ENCODE peak calls at places on chromosomes 12 and 14, in seven cellular contexts. D, O, R, G, W, V and Q are unnamed samples.

GRCh38 chr14:64693766-64694165 is 10.5 kb upstream of the PLEKHG3 start:
- DNase-seq in D (no peak), O (no peak), R (no peak), G (no peak), W (no peak), V (no peak), Q (no peak)

GRCh38 chr12:124804011-124804621 is 59.5 kb downstream of the SCARB1 start:
- DNase-seq in D (peak; percentile 78), O (peak; percentile 78), R (peak; percentile 58), G (peak; percentile 63), W (no peak), V (peak; percentile 75), Q (peak; percentile 77)

GRCh38 chr12:116145451-116145850 is 132.0 kb downstream of the MED13L start:
- DNase-seq in D (no peak), O (no peak), R (no peak), G (no peak), W (no peak), V (no peak), Q (no peak)

GRCh38 chr12:45547132-45547531 is 182.4 kb upstream of the ARID2 start:
- DNase-seq in D (no peak), O (no peak), R (no peak), G (no peak), W (no peak), V (no peak), Q (no peak)

GRCh38 chr12:92784795-92785562 is 82.2 kb downstream of the PLEKHG7 start:
- DNase-seq in D (peak; percentile 38), O (peak; percentile 67), R (peak; percentile 67), G (peak; percentile 85), W (no peak), V (no peak), Q (no peak)

GRCh38 chr12:57727758-57728395 is 10.7 kb downstream of the AGAP2 start:
- DNase-seq in D (no peak), O (no peak), R (no peak), G (no peak), W (no peak), V (no peak), Q (no peak)

GRCh38 chr12:51103977-51104376 is 20.6 kb upstream of the CSRNP2 start:
- DNase-seq in D (no peak), O (no peak), R (no peak), G (no peak), W (no peak), V (no peak), Q (no peak)

GRCh38 chr12:114123108-114123507 is 157.0 kb upstream of the RBM19 start:
- DNase-seq in D (no peak), O (no peak), R (no peak), G (no peak), W (no peak), V (no peak), Q (no peak)

GRCh38 chr12:24760606-24761378 is 188.1 kb downstream of the BCAT1 start:
- DNase-seq in D (no peak), O (no peak), R (no peak), G (no peak), W (no peak), V (no peak), Q (no peak)

GRCh38 chr12:97556201-97556824 is 93.7 kb downstream of the RMST start:
- DNase-seq in D (peak; percentile 33), O (no peak), R (no peak), G (peak; percentile 77), W (no peak), V (peak; percentile 33), Q (no peak)

GRCh38 chr12:189622-189962 is 24.4 kb downstream of the SLC6A12 start:
- DNase-seq in D (no peak), O (no peak), R (no peak), G (no peak), W (no peak), V (no peak), Q (no peak)
- TF ChIP-seq EP300 in D (no peak), O (no peak), R (no peak), G (no peak), W (no peak), V (no peak), Q (no peak)

GRCh38 chr14:92651106-92651792 is 97.2 kb downstream of the LGMN start:
- DNase-seq in D (no peak), O (no peak), R (no peak), G (no peak), W (peak; percentile 57), V (peak; percentile 55), Q (no peak)
- TF ChIP-seq EP300 in D (no peak), O (no peak), R (no peak), G (no peak), W (no peak), V (no peak), Q (no peak)

DNA sequence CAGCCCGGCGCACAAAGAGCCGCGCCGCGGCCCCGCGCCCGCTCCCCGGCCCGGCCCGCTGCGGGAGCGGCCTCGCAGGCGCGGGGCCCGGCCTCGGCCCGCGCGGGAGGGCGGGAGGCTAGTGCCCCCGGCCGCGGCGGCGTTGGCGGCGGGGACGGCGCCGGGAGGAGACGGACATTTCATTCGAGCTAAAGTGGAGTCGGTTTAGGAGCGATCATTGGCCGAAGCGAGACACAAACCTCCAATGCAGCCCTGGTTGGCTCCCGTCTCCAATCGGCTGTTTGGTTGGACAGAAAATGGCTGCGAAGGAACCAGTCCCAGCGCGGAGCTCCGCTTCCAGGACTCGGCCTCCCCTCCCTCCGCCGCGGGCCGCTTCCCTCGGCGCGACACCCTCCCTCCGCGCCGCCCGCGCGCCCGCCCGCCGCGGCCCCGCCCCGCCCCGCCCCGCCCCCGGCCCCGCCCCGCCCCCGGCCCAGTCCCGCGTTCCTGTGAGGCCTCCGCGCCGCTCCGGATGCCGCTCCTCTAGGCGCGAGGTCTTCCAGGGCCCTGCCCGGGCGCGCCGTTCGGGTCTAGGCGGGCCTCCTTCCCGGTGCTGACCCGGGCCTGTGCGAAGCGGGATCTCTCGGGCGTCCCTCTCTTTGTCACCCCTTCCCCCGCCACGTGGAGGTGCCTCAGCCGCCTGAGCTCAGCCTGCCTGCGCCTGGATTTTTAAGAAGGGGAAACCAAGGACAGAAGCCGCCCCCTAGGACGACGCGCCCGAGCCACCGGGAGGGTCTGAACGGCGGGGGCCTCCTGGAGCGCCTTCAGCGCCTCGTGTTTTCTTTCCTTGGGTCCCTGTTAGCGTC is at the start of gene NFYB:
- DNase-seq in D (peak; percentile 96), O (peak; percentile 94), R (peak; percentile 98), G (peak; percentile 95), W (peak; percentile 95), V (peak; percentile 96), Q (peak; percentile 99)
- TF ChIP-seq EP300 in D (peak; percentile 99), O (peak; percentile 99), R (no peak), G (no peak), W (no peak), V (no peak), Q (no peak)

GRCh38 chr14:89661392-89661791 is 244.4 kb upstream of the FOXN3 start:
- DNase-seq in D (no peak), O (no peak), R (no peak), G (no peak), W (peak; percentile 51), V (no peak), Q (no peak)
- TF ChIP-seq EP300 in D (no peak), O (no peak), R (no peak), G (no peak), W (peak; percentile 13), V (no peak), Q (no peak)